ENCODE peak calls at places on chromosomes 7 and 10, in four cellular contexts. U is adrenal gland, Y is mesenchymal stem cell, N is prostate gland. C is an unnamed sample. For H3K4me1, the result is how much of the 10 kb centered on the place peaks cover.

GRCh38 chr10:2839081-2839725 is 228.1 kb upstream of the PFKP start:
- DNase-seq in U (peak), N (peak), Y (peak), C (peak)

GRCh38 chr10:110443239-110444008 is 54.3 kb upstream of the DUSP5 start:
- DNase-seq in Y (no peak), U (no peak), N (no peak), C (no peak)

GRCh38 chr7:157412021-157412443 is 75.2 kb downstream of the DNAJB6 start:
- DNase-seq in U (no peak), Y (peak), N (no peak), C (no peak)

GRCh38 chr7:116687801-116688201 is 15.8 kb downstream of the MET start:
- DNase-seq in Y (peak), U (no peak), N (no peak), C (no peak)

GRCh38 chr10:68303849-68304412 is 27.9 kb upstream of the HNRNPH3 start:
- DNase-seq in N (no peak), U (peak), Y (no peak), C (peak)

GRCh38 chr10:99365311-99365710 is 36.2 kb downstream of the CNNM1 start:
- DNase-seq in N (no peak), Y (no peak), U (no peak), C (no peak)

GRCh38 chr7:157211710-157212109 is 73.0 kb downstream of the UBE3C start:
- DNase-seq in N (no peak), U (peak), Y (peak), C (no peak)

GRCh38 chr7:30829476-30829875 is 58.3 kb downstream of the MINDY4 start:
- DNase-seq in U (no peak), Y (no peak), N (no peak), C (no peak)

GRCh38 chr10:34444223-34445183 is 370.6 kb downstream of the PARD3 start:
- DNase-seq in U (no peak), N (no peak), Y (no peak), C (no peak)

GRCh38 chr7:75776295-75776971 is 4.4 kb upstream of the CCL26 start:
- DNase-seq in N (no peak), U (no peak), Y (peak), C (no peak)

GRCh38 chr10:102235598-102235920 is 5.8 kb downstream of the PITX3 start:
- DNase-seq in N (no peak), Y (no peak), U (no peak), C (no peak)

GRCh38 chr7:99693427-99694200 is 13.8 kb upstream of the CYP3A5 start:
- DNase-seq in N (no peak), Y (peak), U (no peak), C (peak)

GRCh38 chr10:133275683-133276092 is 980 bp downstream of the ADAM8 start:
- DNase-seq in U (no peak), N (no peak), Y (no peak), C (no peak)

GRCh38 chr10:98374176-98374969 is 40.6 kb downstream of the PYROXD2 start:
- DNase-seq in U (no peak), N (no peak), Y (peak), C (no peak)

GRCh38 chr7:26250239-26250638 is 41.4 kb upstream of the SNX10 start:
- DNase-seq in Y (no peak), N (no peak), U (no peak), C (no peak)

GRCh38 chr7:80133361-80134104 is 1.1 kb upstream of the GNAI1 start:
- DNase-seq in Y (peak), U (no peak), N (no peak), C (no peak)

GRCh38 chr7:138169441-138169851 is 93.2 kb downstream of the AKR1D1 start:
- DNase-seq in U (no peak), N (no peak), Y (no peak), C (no peak)

GRCh38 chr7:108335264-108335918 is 120.8 kb downstream of the NRCAM start:
- DNase-seq in U (peak), Y (peak), N (no peak), C (no peak)

GRCh38 chr7:54802114-54802513 is 43.1 kb upstream of the SEC61G start:
- DNase-seq in N (no peak), Y (no peak), U (no peak), C (no peak)

GRCh38 chr10:100826983-100827818 is 81.8 kb downstream of the PAX2 start:
- DNase-seq in N (no peak), U (no peak), Y (no peak), C (peak)

GRCh38 chr7:44060091-44060947 is 5.0 kb downstream of the PGAM2 start:
- DNase-seq in U (no peak), Y (no peak), N (no peak), C (no peak)

GRCh38 chr7:102454423-102454822 is 10.2 kb downstream of the ALKBH4 start:
- DNase-seq in N (no peak), Y (no peak), U (no peak), C (no peak)

GRCh38 chr7:105769951-105770628 is 106.3 kb downstream of the ATXN7L1 start:
- DNase-seq in U (no peak), N (no peak), Y (peak), C (no peak)

GRCh38 chr10:34994565-34995142 is 95.5 kb downstream of the CUL2 start:
- DNase-seq in Y (peak), U (peak), N (peak), C (peak)

GRCh38 chr7:23472974-23473847 is 2.9 kb upstream of the IGF2BP3 start:
- DNase-seq in Y (peak), N (no peak), U (no peak), C (peak)

GRCh38 chr10:32373496-32373895 is 26.5 kb upstream of the EPC1 start:
- DNase-seq in U (no peak), N (no peak), Y (no peak), C (no peak)

GRCh38 chr10:32372000-32372875 is 25.3 kb upstream of the EPC1 start:
- DNase-seq in U (no peak), N (no peak), Y (no peak), C (no peak)

GRCh38 chr10:32371101-32371500 is 24.1 kb upstream of the EPC1 start:
- DNase-seq in U (no peak), Y (no peak), N (no peak), C (no peak)

GRCh38 chr10:32374605-32375004 is 27.6 kb upstream of the EPC1 start:
- DNase-seq in Y (no peak), U (no peak), N (no peak), C (no peak)

GRCh38 chr10:32373031-32373430 is 26.1 kb upstream of the EPC1 start:
- DNase-seq in N (no peak), U (no peak), Y (no peak), C (no peak)
- H3K4me1 ChIP-seq in N (under half), U (under half), Y (under half), C (under half)

GRCh38 chr10:124701435-124701834 is 42.7 kb downstream of the FAM53B start:
- DNase-seq in N (no peak), U (peak), Y (peak), C (peak)
- H3K4me1 ChIP-seq in N (under half), U (half or more), Y (under half), C (under half)

DNA sequence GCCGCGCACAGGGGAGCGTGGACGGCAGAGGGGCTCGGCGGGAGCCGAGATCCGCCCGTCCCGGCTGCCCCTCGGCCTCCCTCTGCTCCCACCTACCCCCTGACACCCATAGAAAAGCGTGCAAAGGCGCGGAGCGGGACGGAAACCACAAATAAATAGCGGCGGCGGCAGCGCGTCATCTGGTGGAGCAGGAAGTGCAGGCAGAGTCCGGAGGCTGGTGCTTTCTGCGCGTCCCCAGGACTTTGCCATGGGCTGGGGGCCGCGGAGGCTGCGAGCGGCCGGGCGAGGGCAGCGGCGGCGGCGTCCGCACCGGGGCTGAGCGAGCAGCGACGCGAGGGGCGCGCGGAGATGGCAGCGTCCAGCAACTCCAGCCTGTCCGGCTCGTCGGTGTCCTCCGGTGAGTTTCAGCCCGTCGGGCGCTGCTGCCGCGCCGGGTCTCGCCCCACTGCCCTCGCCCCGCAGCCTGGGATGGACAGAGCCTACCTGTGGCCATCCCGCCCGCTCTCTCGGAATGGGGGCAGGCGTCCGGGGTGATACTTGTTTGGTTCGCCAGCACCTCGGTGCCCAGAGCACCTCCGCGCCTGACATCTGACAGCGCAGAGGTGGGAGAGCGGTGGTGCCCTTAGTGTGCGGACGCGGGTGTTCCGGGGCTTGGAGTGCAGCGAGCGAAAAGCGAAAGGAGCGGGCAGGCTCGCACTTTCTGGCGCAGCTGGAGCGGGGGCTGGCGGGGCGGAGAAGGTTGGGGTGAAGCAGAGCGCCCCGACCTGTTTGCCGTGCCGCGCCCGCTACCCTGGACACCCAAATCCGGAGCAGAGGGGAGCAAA is at the start of gene CHN2:
- DNase-seq in N (peak), Y (peak), U (peak), C (peak)
- H3K4me1 ChIP-seq in N (under half), Y (under half), U (under half), C (under half)

DNA sequence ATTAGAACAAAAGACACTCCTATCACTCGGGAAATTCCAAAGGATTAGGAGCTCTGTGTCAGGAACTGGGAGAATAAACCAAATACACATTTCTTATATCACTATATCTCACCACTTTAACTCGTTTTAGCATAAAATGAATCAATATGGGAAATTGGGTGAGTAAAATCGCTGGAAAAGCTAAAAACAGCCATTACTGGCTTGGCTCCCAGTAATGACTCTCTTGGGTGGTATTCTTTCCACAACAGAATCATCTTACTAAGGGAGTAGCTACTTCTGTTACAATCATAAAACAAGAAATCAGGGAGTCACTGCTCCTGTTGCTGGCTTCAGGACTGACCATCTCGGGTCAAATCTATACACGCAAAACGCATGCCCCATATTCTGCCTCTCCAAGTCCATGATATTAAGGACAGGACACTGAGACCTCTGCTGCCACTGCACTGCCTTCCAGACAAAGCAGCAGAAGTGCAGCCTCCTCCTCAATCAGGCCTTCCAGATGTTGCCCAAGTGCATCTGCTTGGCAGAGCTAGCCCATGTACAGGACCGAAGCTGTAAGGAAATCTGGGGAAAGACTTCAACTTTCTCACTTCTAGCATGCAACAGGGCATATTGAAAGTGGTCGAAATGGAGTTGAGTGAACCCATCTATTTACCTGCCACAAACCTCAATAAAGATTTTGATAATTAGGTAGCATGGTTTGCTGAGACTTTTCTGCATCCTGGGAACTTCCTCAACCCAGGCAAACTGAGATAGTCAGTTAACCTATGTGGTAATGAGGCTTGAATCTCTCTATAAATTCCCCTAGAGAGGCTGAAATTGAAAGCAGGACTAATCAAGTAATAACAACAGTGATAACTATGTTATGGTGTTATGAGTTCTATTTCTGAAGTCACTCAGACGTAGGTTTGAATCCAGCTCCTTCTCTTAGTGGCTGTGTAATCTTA is 14.4 kb upstream of the PANK1 start:
- DNase-seq in Y (no peak), N (no peak), U (no peak), C (no peak)
- H3K4me1 ChIP-seq in Y (under half), N (under half), U (under half), C (under half)

GRCh38 chr10:22626784-22627183 is 87.6 kb downstream of the PIP4K2A start:
- DNase-seq in Y (no peak), N (no peak), U (no peak), C (no peak)
- H3K4me1 ChIP-seq in Y (under half), N (under half), U (half or more), C (under half)

GRCh38 chr7:130988443-130988842 is 254.4 kb upstream of the KLF14 start:
- DNase-seq in N (no peak), Y (peak), U (no peak), C (no peak)

GRCh38 chr7:130993671-130994365 is 259.8 kb upstream of the KLF14 start:
- DNase-seq in U (no peak), N (no peak), Y (no peak), C (no peak)

GRCh38 chr7:130987092-130987491 is 253.1 kb upstream of the KLF14 start:
- DNase-seq in Y (no peak), N (no peak), U (no peak), C (no peak)

GRCh38 chr7:130989006-130989795 is 255.2 kb upstream of the KLF14 start:
- DNase-seq in N (peak), U (no peak), Y (no peak), C (no peak)

GRCh38 chr7:130990178-130990832 is 256.3 kb upstream of the KLF14 start:
- DNase-seq in U (no peak), Y (no peak), N (peak), C (peak)
- H3K4me1 ChIP-seq in U (half or more), Y (under half), N (under half), C (under half)

DNA sequence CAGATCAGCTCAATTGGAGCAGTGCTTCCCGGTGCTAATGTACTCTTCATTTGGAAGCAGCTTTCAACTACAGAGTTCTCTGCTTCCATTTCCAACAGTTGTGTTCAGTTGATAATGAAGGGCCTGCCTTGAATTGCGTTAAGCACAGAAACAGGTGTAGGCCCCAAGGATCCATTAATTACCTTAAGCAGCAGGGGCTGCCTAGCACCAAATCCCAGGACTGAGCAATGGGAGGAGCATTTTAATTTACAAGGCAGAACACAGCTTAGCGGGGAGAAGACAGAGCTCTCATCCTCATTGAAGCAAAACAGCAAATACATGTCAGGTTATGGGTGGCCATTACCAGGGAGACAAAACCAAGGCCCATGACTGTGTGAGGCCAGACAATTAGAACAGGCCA is 349.6 kb downstream of the TFEC start:
- DNase-seq in N (no peak), U (no peak), Y (no peak), C (no peak)
- H3K4me1 ChIP-seq in N (under half), U (under half), Y (under half), C (under half)

GRCh38 chr10:9757176-9757575 is 1260.5 kb upstream of the CELF2 start:
- DNase-seq in U (no peak), N (no peak), Y (no peak), C (no peak)
- H3K4me1 ChIP-seq in U (under half), N (under half), Y (under half), C (under half)

C was measured in colonic mucosa.